ENCODE peak calls at places on chromosomes 13 and 19, in five cellular contexts. X, I, Y, N and G are unnamed samples.
A peak's percentile ranks its signal among the peaks of the same experiment; 100 is the strongest.

GRCh38 chr19:48969276-48970138 is 4.4 kb downstream of the FTL start:
- DNase-seq in X (no peak), I (no peak), Y (no peak), N (peak; percentile 69), G (peak; percentile 63)

GRCh38 chr19:1618157-1619093 is 13.2 kb upstream of the UQCR11 start:
- DNase-seq in X (no peak), I (peak; percentile 73), Y (peak; percentile 72), N (no peak), G (peak; percentile 83)

GRCh38 chr19:58560007-58560887 is 1.8 kb upstream of the UBE2M start:
- DNase-seq in X (no peak), I (no peak), Y (no peak), N (no peak), G (no peak)

GRCh38 chr13:72651196-72651595 is 76.2 kb downstream of the MZT1 start:
- DNase-seq in X (peak; percentile 23), I (no peak), Y (no peak), N (no peak), G (no peak)

GRCh38 chr13:31807090-31807541 is 67.8 kb downstream of the RXFP2 start:
- DNase-seq in X (no peak), I (no peak), Y (no peak), N (peak; percentile 26), G (no peak)

GRCh38 chr19:43735957-43736356 is 18.8 kb downstream of the SMG9 start:
- DNase-seq in X (no peak), I (no peak), Y (no peak), N (peak; percentile 53), G (no peak)

GRCh38 chr19:4098493-4098892 is 25.4 kb downstream of the MAP2K2 start:
- DNase-seq in X (no peak), I (no peak), Y (no peak), N (no peak), G (no peak)

GRCh38 chr19:30784850-30785459 is 412.8 kb downstream of the ZNF536 start:
- DNase-seq in X (peak; percentile 24), I (peak; percentile 89), Y (peak; percentile 49), N (peak; percentile 22), G (peak; percentile 79)

GRCh38 chr19:30666301-30666803 is 294.2 kb downstream of the ZNF536 start:
- DNase-seq in X (peak; percentile 54), I (peak; percentile 86), Y (peak; percentile 51), N (peak; percentile 34), G (peak; percentile 75)

GRCh38 chr13:99995503-99996176 is 14.1 kb downstream of the ZIC2 start:
- DNase-seq in X (peak; percentile 61), I (no peak), Y (no peak), N (peak; percentile 48), G (no peak)

GRCh38 chr19:43526884-43527859 is at the start of gene ETHE1:
- DNase-seq in X (peak; percentile 65), I (peak; percentile 92), Y (peak; percentile 70), N (peak; percentile 76), G (peak; percentile 81)

GRCh38 chr19:40425450-40426287 is at the start of gene SERTAD1:
- DNase-seq in X (peak; percentile 99), I (peak; percentile 99), Y (peak; percentile 100), N (peak; percentile 99), G (peak; percentile 100)

GRCh38 chr19:48632692-48633147 is 4.5 kb downstream of the DBP start:
- DNase-seq in X (no peak), I (no peak), Y (no peak), N (no peak), G (no peak)

GRCh38 chr13:98411617-98412310 is 165.1 kb downstream of the STK24 start:
- DNase-seq in X (no peak), I (no peak), Y (peak; percentile 38), N (no peak), G (no peak)

GRCh38 chr19:6718741-6719539 is 1.5 kb downstream of the C3 start:
- DNase-seq in X (no peak), I (no peak), Y (peak; percentile 41), N (peak; percentile 11), G (peak; percentile 95)

GRCh38 chr13:101941095-101941777 is 460.6 kb downstream of the FGF14 start:
- DNase-seq in X (no peak), I (no peak), Y (peak; percentile 49), N (peak; percentile 2), G (no peak)

GRCh38 chr13:101399365-101399764 is 16.9 kb downstream of the NALCN start:
- DNase-seq in X (no peak), I (no peak), Y (no peak), N (peak; percentile 13), G (no peak)

GRCh38 chr19:10871711-10872550 is 578 bp downstream of the CARM1 start:
- DNase-seq in X (no peak), I (no peak), Y (peak; percentile 31), N (peak; percentile 41), G (no peak)

GRCh38 chr19:19209372-19209771 is 2.4 kb upstream of the NCAN start:
- DNase-seq in X (no peak), I (no peak), Y (no peak), N (no peak), G (no peak)
- H2BK120ac ChIP-seq in X (no peak overlapping the region), I (no peak overlapping the region), Y (no peak overlapping the region), N (no peak overlapping the region), G (no peak overlapping the region)

GRCh38 chr19:39037194-39037593 is 4.8 kb upstream of the FBXO27 start:
- DNase-seq in X (no peak), I (no peak), Y (no peak), N (no peak), G (no peak)

GRCh38 chr19:39032164-39032918 is at the start of gene FBXO27:
- DNase-seq in X (peak; percentile 26), I (peak; percentile 86), Y (peak; percentile 20), N (no peak), G (peak; percentile 94)

DNA sequence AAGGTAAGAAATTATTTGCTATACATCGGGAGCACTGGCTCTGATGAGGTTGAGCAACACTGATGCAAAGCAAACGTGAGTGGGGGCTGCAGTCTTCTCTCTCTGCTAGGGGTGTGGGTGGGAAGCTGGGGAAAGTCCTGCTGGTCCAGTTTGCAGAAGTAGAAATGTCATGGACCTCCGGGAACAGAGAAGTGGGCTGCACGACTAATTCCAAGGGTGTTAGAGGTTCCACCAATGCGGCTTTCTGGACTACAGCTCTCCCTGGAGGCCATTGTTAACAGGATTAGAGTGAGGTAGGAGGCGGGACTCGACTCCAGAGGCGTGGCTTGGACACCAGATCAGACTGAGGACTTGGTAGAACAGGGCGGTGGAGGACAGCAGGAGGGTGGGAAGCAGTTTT is 5.7 kb upstream of the FBXO27 start:
- DNase-seq in X (peak; percentile 49), I (peak; percentile 67), Y (peak; percentile 40), N (peak; percentile 32), G (peak; percentile 83)
- H2BK12ac ChIP-seq in X (no peak overlapping the region), I (peak overlapping the region; percentile 27), Y (no peak overlapping the region), N (no peak overlapping the region), G (no peak overlapping the region)

GRCh38 chr19:37160153-37160552 is 12.3 kb downstream of the ZNF585A start:
- DNase-seq in X (no peak), I (no peak), Y (no peak), N (no peak), G (no peak)

GRCh38 chr19:37165635-37166034 is 6.9 kb downstream of the ZNF585A start:
- DNase-seq in X (no peak), I (no peak), Y (peak; percentile 4), N (no peak), G (no peak)
- H2AK5ac ChIP-seq in X (no peak overlapping the region), I (no peak overlapping the region), Y (no peak overlapping the region), N (no peak overlapping the region), G (no peak overlapping the region)

GRCh38 chr13:74246398-74246975 is 112.3 kb upstream of the KLF12 start:
- DNase-seq in X (no peak), I (no peak), Y (no peak), N (no peak), G (no peak)
- H2BK120ac ChIP-seq in X (no peak overlapping the region), I (no peak overlapping the region), Y (no peak overlapping the region), N (no peak overlapping the region), G (no peak overlapping the region)

GRCh38 chr13:47277774-47278173 is 380.9 kb upstream of the HTR2A start:
- DNase-seq in X (no peak), I (no peak), Y (no peak), N (peak; percentile 50), G (no peak)

GRCh38 chr13:47281981-47282380 is 385.1 kb upstream of the HTR2A start:
- DNase-seq in X (no peak), I (no peak), Y (no peak), N (no peak), G (no peak)

DNA sequence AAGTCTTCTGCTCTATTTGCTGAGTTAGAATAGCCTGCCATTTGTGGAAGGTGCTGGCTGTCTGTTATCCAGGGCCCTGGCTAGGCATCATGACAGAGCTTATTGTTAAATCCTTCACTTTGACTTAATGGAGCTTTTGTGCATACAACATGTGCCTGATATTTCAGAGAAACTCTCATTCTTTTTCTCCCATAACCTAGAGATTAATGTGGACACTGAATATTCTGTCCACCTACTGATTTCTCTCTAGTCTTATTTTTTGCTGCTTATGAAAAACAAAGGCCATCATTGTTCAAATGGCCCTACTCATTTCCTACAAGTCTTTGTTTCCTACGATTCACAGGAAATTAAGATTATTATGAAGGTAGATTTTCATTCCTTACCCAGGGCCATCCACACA is 383.1 kb upstream of the HTR2A start:
- DNase-seq in X (no peak), I (no peak), Y (no peak), N (no peak), G (no peak)
- H2BK12ac ChIP-seq in X (no peak overlapping the region), I (no peak overlapping the region), Y (no peak overlapping the region), N (no peak overlapping the region), G (no peak overlapping the region)

DNA sequence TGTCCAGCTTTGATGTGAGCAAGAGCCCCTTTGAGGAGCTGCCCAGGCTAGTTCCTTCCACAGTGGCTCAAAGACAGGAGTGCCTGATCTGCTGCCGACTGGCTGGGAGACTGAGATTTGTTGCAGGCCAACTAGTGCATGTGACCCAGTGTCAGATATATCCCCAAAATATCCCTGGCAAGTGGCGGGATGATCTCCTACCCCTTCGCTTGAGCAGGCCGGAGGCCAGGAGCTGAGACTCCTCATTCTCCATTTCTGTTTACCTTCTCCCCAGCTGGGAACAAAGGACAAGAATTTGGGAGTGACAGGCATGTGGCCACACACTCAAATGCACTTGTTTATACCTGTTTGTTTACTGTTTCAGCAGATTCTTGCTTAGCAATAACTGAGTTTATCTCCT is 37.1 kb upstream of the XPO4 start:
- DNase-seq in X (no peak), I (no peak), Y (no peak), N (no peak), G (no peak)
- H2AK5ac ChIP-seq in X (no peak overlapping the region), I (no peak overlapping the region), Y (no peak overlapping the region), N (no peak overlapping the region), G (no peak overlapping the region)

DNA sequence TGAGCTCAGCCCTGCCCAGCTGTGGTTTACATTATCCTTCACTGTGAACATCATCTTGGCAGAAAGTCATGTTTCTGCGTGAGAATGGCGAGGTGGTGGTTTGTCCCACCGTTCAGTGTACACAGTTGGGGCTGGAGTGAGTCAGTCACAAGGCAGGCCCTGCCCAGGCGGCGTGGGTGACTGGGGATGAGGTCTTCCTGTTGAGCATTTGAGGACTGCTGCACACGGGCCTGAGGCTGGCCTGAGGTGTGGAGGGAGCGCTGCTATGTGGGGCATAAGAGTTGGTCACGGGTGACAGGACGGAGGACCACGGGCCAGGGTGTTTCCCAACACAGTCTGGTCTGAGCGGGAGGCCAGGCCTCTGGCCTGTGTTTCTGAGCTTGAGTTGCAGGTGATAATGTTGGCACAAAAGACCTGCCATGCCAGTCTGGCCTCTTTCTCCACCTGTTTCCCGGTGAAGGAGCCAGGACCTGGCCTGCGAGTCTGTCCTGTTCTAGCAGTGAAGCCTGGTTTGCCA is 13.4 kb upstream of the C19orf33 start:
- DNase-seq in X (no peak), I (no peak), Y (no peak), N (peak; percentile 95), G (no peak)
- H2BK120ac ChIP-seq in X (no peak overlapping the region), I (no peak overlapping the region), Y (no peak overlapping the region), N (peak overlapping the region; percentile 75), G (no peak overlapping the region)